ENCODE peak calls at places on chromosome 4, in five cellular contexts. C is suprapubic skin, N is uterus, U is AG04450, Q is HCT116. J is an unnamed sample.

GRCh38 chr4:165515201-165515600 is 136.4 kb downstream of the CPE start:
- DNase-seq in C (no peak), N (no peak), U (no peak), Q (no peak), J (no peak)

GRCh38 chr4:168177546-168178149 is 85.3 kb downstream of the ANXA10 start:
- DNase-seq in C (no peak), N (no peak), U (no peak), Q (no peak), J (no peak)

GRCh38 chr4:142274137-142274536 is 572.0 kb downstream of the INPP4B start:
- DNase-seq in C (no peak), N (no peak), U (peak; percentile 79), Q (no peak), J (peak; percentile 9)

GRCh38 chr4:118760493-118760892 is 75.3 kb downstream of the METTL14 start:
- DNase-seq in C (no peak), N (no peak), U (no peak), Q (no peak), J (no peak)

GRCh38 chr4:1711055-1711905 is 839 bp downstream of the SLBP start:
- DNase-seq in C (no peak), N (no peak), U (no peak), Q (no peak), J (no peak)

GRCh38 chr4:28254003-28254402 is 1393.4 kb downstream of the STIM2 start:
- DNase-seq in C (no peak), N (no peak), U (no peak), Q (no peak), J (no peak)

GRCh38 chr4:84825701-84826100 is 140.8 kb downstream of the WDFY3 start:
- DNase-seq in C (no peak), N (no peak), U (no peak), Q (no peak), J (no peak)

GRCh38 chr4:7515390-7515902 is 80.7 kb upstream of the PSAPL1 start:
- DNase-seq in C (no peak), N (no peak), U (no peak), Q (no peak), J (no peak)

GRCh38 chr4:170497105-170497504 is 407.3 kb upstream of the AADAT start:
- DNase-seq in C (no peak), N (no peak), U (no peak), Q (no peak), J (no peak)

GRCh38 chr4:537436-538264 is 38.4 kb downstream of the TMEM271 start:
- DNase-seq in C (peak; percentile 66), N (no peak), U (no peak), Q (no peak), J (no peak)

GRCh38 chr4:133465022-133465421 is 315.9 kb downstream of the PCDH10 start:
- DNase-seq in C (no peak), N (no peak), U (no peak), Q (no peak), J (no peak)

GRCh38 chr4:103012085-103012484 is 7.4 kb downstream of the SLC9B1 start:
- DNase-seq in C (no peak), N (no peak), U (peak; percentile 62), Q (no peak), J (no peak)

GRCh38 chr4:1018147-1019020 is 7.0 kb downstream of the FGFRL1 start:
- DNase-seq in C (no peak), N (no peak), U (no peak), Q (no peak), J (no peak)

DNA sequence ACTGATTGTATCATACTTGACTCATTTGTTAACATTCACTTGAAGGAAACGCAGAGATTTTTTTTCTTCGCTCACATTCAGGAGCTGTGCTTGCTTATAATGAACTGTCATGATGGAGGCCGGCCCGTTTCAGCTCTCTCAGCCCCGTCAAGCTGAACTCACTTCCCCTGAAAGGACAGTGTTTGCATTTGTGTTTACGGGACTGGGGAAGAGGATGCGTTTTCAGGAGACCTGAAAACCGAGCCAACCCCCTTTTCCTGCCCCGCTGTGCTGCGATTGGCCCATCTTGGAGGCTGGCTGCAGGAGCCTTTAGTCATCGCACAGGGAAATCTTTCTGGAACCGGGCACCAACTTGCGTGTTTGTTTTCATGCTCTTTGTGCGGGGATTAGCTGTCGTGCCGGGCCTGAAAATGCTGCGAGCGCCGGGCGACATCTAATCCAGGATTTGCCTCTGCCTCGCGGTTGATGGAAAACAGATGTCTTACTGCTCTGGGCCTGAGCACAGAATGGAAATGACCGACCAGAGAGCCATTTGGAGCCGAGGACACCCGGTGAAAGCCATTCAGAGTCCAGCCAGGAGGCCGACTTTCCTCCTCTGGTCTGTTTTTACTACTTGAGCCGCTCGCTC is 18.0 kb downstream of the TRIM2 start:
- DNase-seq in C (peak; percentile 83), N (peak; percentile 73), U (peak; percentile 59), Q (no peak), J (peak; percentile 91)
- H3K27ac ChIP-seq in C (peak overlapping the region; percentile 85), N (peak overlapping the region; percentile 94), U (peak overlapping the region; percentile 93), Q (peak overlapping the region; percentile 50), J (peak overlapping the region; percentile 96)

GRCh38 chr4:39587881-39588280 is 50.8 kb downstream of the SMIM14 start:
- DNase-seq in C (no peak), N (no peak), U (peak; percentile 38), Q (no peak), J (no peak)

GRCh38 chr4:39591290-39591689 is 47.4 kb downstream of the SMIM14 start:
- DNase-seq in C (no peak), N (no peak), U (no peak), Q (no peak), J (peak; percentile 65)
- TF ChIP-seq CTCF in C (peak; percentile 6), N (no peak), U (peak; percentile 51), Q (peak; percentile 17), J (peak; percentile 32)

GRCh38 chr4:74374128-74374527 is 9.2 kb downstream of the EREG start:
- DNase-seq in C (no peak), N (no peak), U (no peak), Q (no peak), J (no peak)
- H3K27ac ChIP-seq in C (no peak overlapping the region), N (no peak overlapping the region), U (no peak overlapping the region), Q (peak overlapping the region; percentile 94), J (peak overlapping the region; percentile 97)

DNA sequence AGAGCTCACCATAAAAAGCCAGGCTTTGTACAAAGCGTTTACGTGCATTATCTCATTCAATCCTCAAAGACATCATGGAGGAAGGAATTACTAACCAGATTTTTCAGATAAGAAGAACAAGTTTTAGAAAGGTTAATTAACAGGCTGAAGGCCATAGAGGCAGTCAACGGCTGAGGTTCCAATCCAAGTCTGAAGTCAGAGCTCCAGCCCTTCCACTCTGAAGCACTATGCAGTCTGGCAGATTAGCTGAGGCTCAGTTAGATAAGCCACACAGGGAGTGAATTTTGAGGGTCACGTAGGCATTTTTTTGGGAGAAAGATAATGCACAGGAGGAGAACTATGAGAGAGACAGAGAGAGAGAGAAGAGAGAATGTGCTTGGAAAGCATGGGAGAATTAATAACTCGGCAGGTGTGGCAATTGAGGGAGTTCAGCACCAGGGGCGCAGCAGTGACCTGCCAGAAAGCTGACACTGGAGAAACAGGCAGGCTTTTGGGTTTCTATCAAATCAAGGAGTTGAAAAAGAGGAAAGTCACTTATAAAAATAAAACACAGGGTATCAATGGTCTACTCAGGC is 116.5 kb upstream of the NAP1L5 start:
- DNase-seq in C (no peak), N (no peak), U (no peak), Q (no peak), J (no peak)
- TF ChIP-seq CTCF in C (no peak), N (no peak), U (no peak), Q (peak; percentile 1), J (no peak)

GRCh38 chr4:185211641-185212040 is 2.2 kb downstream of the SNX25 start:
- DNase-seq in C (no peak), N (no peak), U (no peak), Q (no peak), J (no peak)

GRCh38 chr4:185211035-185211434 is 1.6 kb downstream of the SNX25 start:
- DNase-seq in C (no peak), N (no peak), U (no peak), Q (no peak), J (no peak)

GRCh38 chr4:185212566-185212965 is 3.2 kb downstream of the SNX25 start:
- DNase-seq in C (no peak), N (no peak), U (no peak), Q (no peak), J (no peak)

GRCh38 chr4:185209031-185209851 is at the start of gene SNX25:
- DNase-seq in C (peak; percentile 91), N (peak; percentile 82), U (no peak), Q (peak; percentile 54), J (peak; percentile 58)

GRCh38 chr4:185210102-185210981 is 944 bp downstream of the SNX25 start:
- DNase-seq in C (peak; percentile 84), N (peak; percentile 43), U (no peak), Q (no peak), J (no peak)
- H3K27ac ChIP-seq in C (peak overlapping the region; percentile 90), N (peak overlapping the region; percentile 93), U (peak overlapping the region; percentile 47), Q (peak overlapping the region; percentile 76), J (peak overlapping the region; percentile 66)

DNA sequence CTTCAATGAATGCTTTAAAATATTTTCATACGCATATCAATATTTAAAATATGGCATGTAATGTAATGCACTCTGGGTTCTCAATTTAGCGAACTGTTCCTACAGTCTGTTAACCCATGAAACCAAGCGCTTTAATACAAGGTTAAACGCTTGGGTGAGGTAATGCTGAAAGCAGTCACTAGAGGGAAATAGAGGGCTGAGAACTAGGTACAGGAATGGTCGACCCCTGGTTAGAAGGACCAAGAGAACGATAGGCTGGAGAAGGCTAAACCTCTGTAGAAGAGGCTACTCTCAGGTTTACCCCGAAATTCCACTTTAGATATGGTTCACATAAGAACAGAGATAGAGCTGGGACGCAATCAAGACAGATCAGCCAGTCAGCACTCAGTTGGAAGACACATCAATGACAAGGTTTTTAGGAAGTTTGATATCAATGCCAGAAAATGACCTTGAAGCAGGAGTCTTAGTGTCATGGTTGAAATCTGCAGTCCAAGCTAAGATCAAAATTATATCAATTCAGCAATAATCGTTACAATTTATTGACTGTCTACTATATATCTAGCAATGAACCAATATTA is 26.9 kb downstream of the ARSJ start:
- DNase-seq in C (no peak), N (no peak), U (no peak), Q (peak; percentile 64), J (peak; percentile 35)
- TF ChIP-seq CTCF in C (peak; percentile 14), N (peak; percentile 63), U (peak; percentile 71), Q (peak; percentile 79), J (peak; percentile 50)

GRCh38 chr4:88613417-88613875 is 21.2 kb downstream of the HERC3 start:
- DNase-seq in C (no peak), N (no peak), U (no peak), Q (no peak), J (no peak)

GRCh38 chr4:88610771-88611170 is 18.5 kb downstream of the HERC3 start:
- DNase-seq in C (no peak), N (peak; percentile 72), U (no peak), Q (no peak), J (no peak)

GRCh38 chr4:88616275-88616996 is 24.2 kb downstream of the HERC3 start:
- DNase-seq in C (no peak), N (no peak), U (no peak), Q (no peak), J (no peak)

GRCh38 chr4:88609387-88609786 is 17.1 kb downstream of the HERC3 start:
- DNase-seq in C (no peak), N (no peak), U (no peak), Q (no peak), J (no peak)

GRCh38 chr4:88614058-88614457 is 21.8 kb downstream of the HERC3 start:
- DNase-seq in C (no peak), N (no peak), U (no peak), Q (no peak), J (no peak)
- H3K27ac ChIP-seq in C (peak overlapping the region; percentile 89), N (no peak overlapping the region), U (no peak overlapping the region), Q (no peak overlapping the region), J (no peak overlapping the region)